ENCODE peak calls at places on chromosome 19, in ten cellular contexts. One of them, this sample, is unnamed.

GRCh38 chr19:35557539-35558399 is 5.7 kb downstream of the ATP4A start:
- DNase-seq in stomach: peak
- DNase-seq in transverse colon: peak
- DNase-seq in gastrocnemius medialis: no peak
- DNase-seq in heart left ventricle: peak
- DNase-seq in GM12878: no peak
- DNase-seq in A549: peak
- DNase-seq in uterus: peak
- DNase-seq in HCT116: peak
- DNase-seq in H1: peak
- DNase-seq in this sample: no peak

GRCh38 chr19:11400695-11401291 is 16.7 kb upstream of the EPOR start:
- DNase-seq in stomach: no peak
- DNase-seq in transverse colon: no peak
- DNase-seq in gastrocnemius medialis: no peak
- DNase-seq in heart left ventricle: no peak
- DNase-seq in GM12878: no peak
- DNase-seq in A549: no peak
- DNase-seq in uterus: no peak
- DNase-seq in HCT116: no peak
- DNase-seq in H1: no peak
- DNase-seq in this sample: no peak

GRCh38 chr19:5397804-5398692 is 57.2 kb upstream of the ZNRF4 start:
- DNase-seq in stomach: no peak
- DNase-seq in transverse colon: no peak
- DNase-seq in gastrocnemius medialis: no peak
- DNase-seq in heart left ventricle: no peak
- DNase-seq in GM12878: no peak
- DNase-seq in A549: peak
- DNase-seq in uterus: no peak
- DNase-seq in HCT116: no peak
- DNase-seq in H1: peak
- DNase-seq in this sample: no peak

GRCh38 chr19:10104665-10105221 is 1.4 kb upstream of the PPAN start:
- DNase-seq in stomach: no peak
- DNase-seq in transverse colon: peak
- DNase-seq in gastrocnemius medialis: no peak
- DNase-seq in heart left ventricle: no peak
- DNase-seq in GM12878: peak
- DNase-seq in A549: no peak
- DNase-seq in uterus: no peak
- DNase-seq in HCT116: no peak
- DNase-seq in H1: no peak
- DNase-seq in this sample: no peak

GRCh38 chr19:18650048-18650435 is 13.2 kb downstream of the KLHL26 start:
- DNase-seq in stomach: no peak
- DNase-seq in transverse colon: no peak
- DNase-seq in gastrocnemius medialis: peak
- DNase-seq in heart left ventricle: peak
- DNase-seq in GM12878: no peak
- DNase-seq in A549: no peak
- DNase-seq in uterus: peak
- DNase-seq in HCT116: no peak
- DNase-seq in H1: no peak
- DNase-seq in this sample: no peak

GRCh38 chr19:54430306-54431254 is 15.3 kb downstream of the TTYH1 start:
- DNase-seq in stomach: no peak
- DNase-seq in transverse colon: peak
- DNase-seq in gastrocnemius medialis: no peak
- DNase-seq in heart left ventricle: peak
- DNase-seq in GM12878: no peak
- DNase-seq in A549: peak
- DNase-seq in uterus: no peak
- DNase-seq in HCT116: peak
- DNase-seq in H1: peak
- DNase-seq in this sample: no peak

GRCh38 chr19:4064551-4065260 is 2.0 kb downstream of the ZBTB7A start:
- DNase-seq in stomach: peak
- DNase-seq in transverse colon: peak
- DNase-seq in gastrocnemius medialis: peak
- DNase-seq in heart left ventricle: peak
- DNase-seq in GM12878: no peak
- DNase-seq in A549: no peak
- DNase-seq in uterus: peak
- DNase-seq in HCT116: no peak
- DNase-seq in H1: no peak
- DNase-seq in this sample: peak

GRCh38 chr19:15466851-15467733 is 2.7 kb upstream of the RASAL3 start:
- DNase-seq in stomach: no peak
- DNase-seq in transverse colon: peak
- DNase-seq in gastrocnemius medialis: no peak
- DNase-seq in heart left ventricle: no peak
- DNase-seq in GM12878: peak
- DNase-seq in A549: peak
- DNase-seq in uterus: no peak
- DNase-seq in HCT116: no peak
- DNase-seq in H1: no peak
- DNase-seq in this sample: no peak

GRCh38 chr19:13908674-13909073 is 2.7 kb downstream of the CC2D1A start:
- DNase-seq in stomach: no peak
- DNase-seq in transverse colon: no peak
- DNase-seq in gastrocnemius medialis: no peak
- DNase-seq in heart left ventricle: no peak
- DNase-seq in GM12878: no peak
- DNase-seq in A549: no peak
- DNase-seq in uterus: no peak
- DNase-seq in HCT116: no peak
- DNase-seq in H1: no peak
- DNase-seq in this sample: no peak

GRCh38 chr19:539429-540030 is 4.3 kb upstream of the GZMM start:
- DNase-seq in stomach: no peak
- DNase-seq in transverse colon: no peak
- DNase-seq in gastrocnemius medialis: no peak
- DNase-seq in heart left ventricle: no peak
- DNase-seq in GM12878: no peak
- DNase-seq in A549: no peak
- DNase-seq in uterus: no peak
- DNase-seq in HCT116: no peak
- DNase-seq in H1: no peak
- DNase-seq in this sample: no peak
- TF ChIP-seq CTCF in stomach: no peak
- TF ChIP-seq CTCF in transverse colon: no peak
- TF ChIP-seq CTCF in gastrocnemius medialis: no peak
- TF ChIP-seq CTCF in heart left ventricle: no peak
- TF ChIP-seq CTCF in GM12878: no peak
- TF ChIP-seq CTCF in A549: no peak
- TF ChIP-seq CTCF in uterus: no peak
- TF ChIP-seq CTCF in HCT116: no peak
- TF ChIP-seq CTCF in H1: no peak
- TF ChIP-seq CTCF in this sample: no peak

GRCh38 chr19:38266981-38267597 is 2.7 kb downstream of the SPINT2 start:
- DNase-seq in stomach: no peak
- DNase-seq in transverse colon: peak
- DNase-seq in gastrocnemius medialis: no peak
- DNase-seq in heart left ventricle: no peak
- DNase-seq in GM12878: no peak
- DNase-seq in A549: peak
- DNase-seq in uterus: no peak
- DNase-seq in HCT116: peak
- DNase-seq in H1: no peak
- DNase-seq in this sample: no peak
- TF ChIP-seq POLR2A in stomach: no peak
- TF ChIP-seq POLR2A in transverse colon: peak
- TF ChIP-seq POLR2A in gastrocnemius medialis: no peak
- TF ChIP-seq POLR2A in heart left ventricle: no peak
- TF ChIP-seq POLR2A in GM12878: no peak
- TF ChIP-seq POLR2A in A549: peak
- TF ChIP-seq POLR2A in uterus: no peak
- TF ChIP-seq POLR2A in HCT116: no peak
- TF ChIP-seq POLR2A in H1: no peak
- TF ChIP-seq POLR2A in this sample: no peak

DNA sequence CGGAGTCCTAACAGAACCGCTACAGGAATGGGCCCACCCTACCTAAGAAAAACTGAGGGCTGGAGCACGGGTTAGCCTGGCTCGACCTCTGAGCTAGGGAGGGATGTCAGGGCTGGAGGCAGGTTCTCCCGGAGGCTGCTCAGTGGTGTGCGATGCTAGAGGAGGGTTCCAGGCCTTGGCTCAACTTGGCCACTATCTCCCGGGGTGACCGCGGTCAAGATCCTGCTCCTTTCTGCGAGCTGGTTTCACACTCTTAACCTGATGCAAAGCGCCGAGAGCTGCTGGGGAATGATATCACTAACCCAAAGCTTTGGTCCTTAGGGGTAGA is 301 bp downstream of the POP4 start:
- DNase-seq in stomach: no peak
- DNase-seq in transverse colon: no peak
- DNase-seq in gastrocnemius medialis: peak
- DNase-seq in heart left ventricle: no peak
- DNase-seq in GM12878: no peak
- DNase-seq in A549: no peak
- DNase-seq in uterus: no peak
- DNase-seq in HCT116: no peak
- DNase-seq in H1: no peak
- DNase-seq in this sample: no peak
- H3K27ac ChIP-seq in stomach: peak
- H3K27ac ChIP-seq in transverse colon: peak
- H3K27ac ChIP-seq in gastrocnemius medialis: peak
- H3K27ac ChIP-seq in heart left ventricle: peak
- H3K27ac ChIP-seq in GM12878: peak
- H3K27ac ChIP-seq in A549: peak
- H3K27ac ChIP-seq in uterus: peak
- H3K27ac ChIP-seq in HCT116: peak
- H3K27ac ChIP-seq in H1: peak
- H3K27ac ChIP-seq in this sample: peak

GRCh38 chr19:28977826-28978225 is 235.1 kb downstream of the UQCRFS1 start:
- DNase-seq in stomach: no peak
- DNase-seq in transverse colon: no peak
- DNase-seq in gastrocnemius medialis: no peak
- DNase-seq in heart left ventricle: no peak
- DNase-seq in GM12878: no peak
- DNase-seq in A549: no peak
- DNase-seq in uterus: no peak
- DNase-seq in HCT116: no peak
- DNase-seq in H1: peak
- DNase-seq in this sample: no peak
- TF ChIP-seq CTCF in stomach: no peak
- TF ChIP-seq CTCF in transverse colon: no peak
- TF ChIP-seq CTCF in gastrocnemius medialis: no peak
- TF ChIP-seq CTCF in heart left ventricle: no peak
- TF ChIP-seq CTCF in GM12878: no peak
- TF ChIP-seq CTCF in A549: no peak
- TF ChIP-seq CTCF in uterus: no peak
- TF ChIP-seq CTCF in HCT116: no peak
- TF ChIP-seq CTCF in H1: peak
- TF ChIP-seq CTCF in this sample: no peak

DNA sequence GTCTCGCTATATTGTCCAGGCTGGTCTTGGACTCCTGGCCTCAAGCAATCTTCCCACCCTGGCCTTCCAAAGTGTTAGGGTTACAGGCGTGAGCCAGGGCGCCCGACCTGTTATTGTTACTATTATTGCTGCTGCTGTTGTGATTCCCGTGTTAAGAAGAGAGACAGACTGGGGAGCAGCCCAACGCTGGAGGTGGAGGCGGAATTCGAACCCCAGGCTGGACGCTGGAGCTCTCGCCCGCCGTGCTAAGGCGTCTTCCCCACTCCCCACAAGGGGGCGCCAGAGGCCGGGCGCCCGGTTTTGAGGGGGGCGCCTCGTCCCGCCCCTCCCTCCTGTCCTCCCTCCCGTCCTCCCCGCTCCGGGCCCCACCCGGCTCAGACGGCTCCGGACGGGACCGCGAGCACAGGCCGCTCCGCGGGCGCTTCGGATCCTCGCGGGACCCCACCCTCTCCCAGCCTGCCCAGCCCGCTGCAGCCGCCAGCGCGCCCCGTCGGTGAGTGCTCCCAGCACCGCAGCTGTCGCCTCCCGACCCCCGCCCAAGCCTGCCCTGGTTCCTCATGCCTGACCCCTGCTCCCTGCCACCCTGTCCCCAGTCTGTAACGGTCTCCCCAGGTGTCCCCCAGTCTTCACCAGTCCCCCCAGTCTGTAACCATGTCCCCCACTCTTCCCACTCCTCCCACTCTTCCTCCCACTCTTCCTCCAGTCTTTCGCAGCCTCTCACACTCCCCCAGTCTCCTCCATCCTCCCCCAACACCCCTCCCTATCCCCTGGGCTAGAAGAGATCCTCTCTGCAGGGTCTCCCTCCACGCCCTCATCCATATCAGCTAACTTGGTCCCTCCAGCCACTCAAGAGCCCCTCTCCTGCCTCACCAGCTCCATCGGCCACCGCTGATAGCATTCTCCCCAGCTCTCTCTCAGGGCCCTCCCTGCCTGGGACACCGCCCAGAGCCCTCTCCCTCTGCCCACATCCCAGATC is at the start of gene EHD2:
- DNase-seq in stomach: peak
- DNase-seq in transverse colon: peak
- DNase-seq in gastrocnemius medialis: no peak
- DNase-seq in heart left ventricle: peak
- DNase-seq in GM12878: no peak
- DNase-seq in A549: peak
- DNase-seq in uterus: peak
- DNase-seq in HCT116: no peak
- DNase-seq in H1: peak
- DNase-seq in this sample: peak
- TF ChIP-seq POLR2A in stomach: no peak
- TF ChIP-seq POLR2A in transverse colon: peak
- TF ChIP-seq POLR2A in gastrocnemius medialis: peak
- TF ChIP-seq POLR2A in heart left ventricle: no peak
- TF ChIP-seq POLR2A in GM12878: no peak
- TF ChIP-seq POLR2A in A549: peak
- TF ChIP-seq POLR2A in uterus: peak
- TF ChIP-seq POLR2A in HCT116: peak
- TF ChIP-seq POLR2A in H1: no peak
- TF ChIP-seq POLR2A in this sample: peak